ENCODE peak calls at places on chromosomes 7 and 10, in six cellular contexts. J is fibroblast of lung, I is tibial artery, P is cardiac muscle cell, Y is Calu3, H is ovary. R is an unnamed sample.

GRCh38 chr10:3909339-3909738 is 124.3 kb upstream of the KLF6 start:
- DNase-seq in H (no peak), J (no peak), P (no peak), Y (no peak), I (no peak), R (no peak)

GRCh38 chr7:84161398-84161797 is 33.2 kb downstream of the SEMA3A start:
- DNase-seq in Y (no peak), H (no peak), I (no peak), P (no peak), J (no peak), R (no peak)

GRCh38 chr10:3647074-3647473 is 137.9 kb downstream of the KLF6 start:
- DNase-seq in J (no peak), H (no peak), P (no peak), I (no peak), Y (no peak), R (no peak)

GRCh38 chr10:123724747-123725146 is 58.6 kb downstream of the GPR26 start:
- DNase-seq in H (no peak), Y (no peak), P (no peak), I (no peak), J (no peak), R (no peak)

GRCh38 chr7:130910949-130911944 is 177.2 kb upstream of the KLF14 start:
- DNase-seq in Y (no peak), H (no peak), P (peak), I (no peak), J (peak), R (no peak)

GRCh38 chr10:96919785-96920425 is 87.8 kb downstream of the LCOR start:
- DNase-seq in J (peak), I (no peak), P (peak), Y (no peak), H (no peak), R (no peak)

GRCh38 chr7:104209063-104209462 is 1.2 kb upstream of the ORC5 start:
- DNase-seq in I (no peak), J (no peak), Y (no peak), H (no peak), P (no peak), R (no peak)

GRCh38 chr10:17062493-17063487 is 66.8 kb downstream of the CUBN start:
- DNase-seq in Y (peak), I (peak), P (peak), J (peak), H (peak), R (peak)

GRCh38 chr7:158815046-158815445 is 14.3 kb downstream of the ESYT2 start:
- DNase-seq in P (peak), Y (no peak), I (no peak), J (no peak), H (no peak), R (no peak)